ENCODE peak calls at places on chromosomes 6 and 20, in six cellular contexts. H, G, N, I, O and S are unnamed samples.

GRCh38 chr6:33050013-33050800 is 23.2 kb downstream of the HLA-DPA1 start:
- DNase-seq in I (no peak), N (no peak), H (no peak), O (no peak), G (no peak), S (no peak)

GRCh38 chr6:166465671-166466087 is 82.9 kb upstream of the MPC1 start:
- DNase-seq in N (no peak), I (peak; percentile 42), O (peak; percentile 80), H (no peak), G (no peak), S (peak; percentile 56)

GRCh38 chr6:161377116-161377515 is 103.3 kb upstream of the AGPAT4 start:
- DNase-seq in I (no peak), O (no peak), G (no peak), N (no peak), H (no peak), S (no peak)

GRCh38 chr6:142764306-142764705 is 180.7 kb downstream of the HIVEP2 start:
- DNase-seq in O (peak; percentile 25), H (no peak), N (no peak), I (no peak), G (no peak), S (no peak)

GRCh38 chr6:45730232-45730631 is 285.4 kb downstream of the CLIC5 start:
- DNase-seq in O (no peak), G (no peak), N (no peak), I (no peak), H (no peak), S (no peak)

GRCh38 chr6:129567374-129567773 is 142.6 kb downstream of the ARHGAP18 start:
- DNase-seq in O (peak; percentile 6), I (no peak), N (no peak), H (peak; percentile 28), G (no peak), S (no peak)

GRCh38 chr6:127938701-127939100 is 37.8 kb upstream of the THEMIS start:
- DNase-seq in I (no peak), N (no peak), G (peak; percentile 77), H (no peak), O (peak; percentile 24), S (no peak)

GRCh38 chr6:56669585-56669984 is 26.9 kb upstream of the DST start:
- DNase-seq in N (no peak), I (no peak), H (no peak), O (no peak), G (no peak), S (no peak)

GRCh38 chr20:23995905-23996666 is 7.5 kb upstream of the GGTLC1 start:
- DNase-seq in G (peak; percentile 54), I (peak; percentile 25), O (peak; percentile 53), H (peak; percentile 30), N (no peak), S (peak; percentile 43)

GRCh38 chr20:14928083-14928482 is 590.7 kb upstream of the FLRT3 start:
- DNase-seq in G (no peak), I (no peak), H (no peak), N (no peak), O (no peak), S (no peak)

GRCh38 chr6:51559059-51559458 is 528.4 kb downstream of the PKHD1 start:
- DNase-seq in H (no peak), I (no peak), O (no peak), N (no peak), G (no peak), S (no peak)

GRCh38 chr6:84227044-84227433 is 404 bp downstream of the CEP162 start:
- DNase-seq in H (no peak), N (no peak), O (no peak), G (peak; percentile 2), I (no peak), S (no peak)

GRCh38 chr20:4099905-4100675 is 84.7 kb upstream of the RNF24 start:
- DNase-seq in G (no peak), O (no peak), N (no peak), H (no peak), I (no peak), S (no peak)

GRCh38 chr6:139964737-139965136 is 590.3 kb upstream of the CITED2 start:
- DNase-seq in I (no peak), G (no peak), H (no peak), O (no peak), N (no peak), S (no peak)

GRCh38 chr6:133623065-133623464 is 265.8 kb upstream of the TCF21 start:
- DNase-seq in H (no peak), G (no peak), O (peak; percentile 70), N (no peak), I (no peak), S (peak; percentile 19)